ENCODE peak calls at places on chromosomes 1 and 21, in eight cellular contexts. One of them, this sample, is unnamed.
A peak's percentile ranks its signal among the peaks of the same experiment; 100 is the strongest.

GRCh38 chr1:58922302-58923089 is 138.6 kb upstream of the JUN start:
- DNase-seq in tibial nerve: peak; percentile 38
- DNase-seq in transverse colon: peak; percentile 90
- DNase-seq in uterus: peak; percentile 65
- DNase-seq in Peyer's patch: peak; percentile 46
- DNase-seq in body of pancreas: peak; percentile 76
- DNase-seq in thyroid gland: peak; percentile 97
- DNase-seq in stomach: peak; percentile 81
- DNase-seq in this sample: peak; percentile 62

GRCh38 chr1:206769331-206769731 is 1.2 kb upstream of the IL19 start:
- DNase-seq in transverse colon: peak; percentile 35
- DNase-seq in Peyer's patch: peak; percentile 67
- DNase-seq in tibial nerve: no peak
- DNase-seq in body of pancreas: peak; percentile 29
- DNase-seq in thyroid gland: no peak
- DNase-seq in uterus: no peak
- DNase-seq in stomach: peak; percentile 34
- DNase-seq in this sample: no peak

GRCh38 chr21:38388684-38389676 is 109.3 kb downstream of the ERG start:
- DNase-seq in body of pancreas: no peak
- DNase-seq in tibial nerve: no peak
- DNase-seq in stomach: no peak
- DNase-seq in thyroid gland: no peak
- DNase-seq in uterus: no peak
- DNase-seq in transverse colon: no peak
- DNase-seq in Peyer's patch: no peak
- DNase-seq in this sample: no peak

GRCh38 chr1:235999259-235999925 is 65.5 kb downstream of the NID1 start:
- DNase-seq in body of pancreas: no peak
- DNase-seq in thyroid gland: no peak
- DNase-seq in tibial nerve: no peak
- DNase-seq in Peyer's patch: no peak
- DNase-seq in transverse colon: no peak
- DNase-seq in uterus: peak; percentile 15
- DNase-seq in stomach: no peak
- DNase-seq in this sample: no peak

GRCh38 chr1:229582715-229583114 is 24.2 kb upstream of the ABCB10 start:
- DNase-seq in tibial nerve: no peak
- DNase-seq in thyroid gland: no peak
- DNase-seq in stomach: no peak
- DNase-seq in body of pancreas: no peak
- DNase-seq in uterus: no peak
- DNase-seq in Peyer's patch: no peak
- DNase-seq in transverse colon: no peak
- DNase-seq in this sample: no peak

GRCh38 chr1:227786673-227787512 is 28.6 kb upstream of the PRSS38 start:
- DNase-seq in transverse colon: peak; percentile 43
- DNase-seq in uterus: no peak
- DNase-seq in Peyer's patch: no peak
- DNase-seq in tibial nerve: peak; percentile 12
- DNase-seq in thyroid gland: peak; percentile 39
- DNase-seq in stomach: peak; percentile 31
- DNase-seq in body of pancreas: peak; percentile 48
- DNase-seq in this sample: peak; percentile 46

GRCh38 chr1:87134061-87134460 is 194.6 kb upstream of the LMO4 start:
- DNase-seq in transverse colon: no peak
- DNase-seq in thyroid gland: no peak
- DNase-seq in uterus: no peak
- DNase-seq in Peyer's patch: no peak
- DNase-seq in body of pancreas: no peak
- DNase-seq in tibial nerve: no peak
- DNase-seq in stomach: no peak
- DNase-seq in this sample: no peak

GRCh38 chr1:17207966-17208418 is 3.1 kb downstream of the PADI1 start:
- DNase-seq in stomach: no peak
- DNase-seq in thyroid gland: no peak
- DNase-seq in tibial nerve: no peak
- DNase-seq in Peyer's patch: no peak
- DNase-seq in uterus: no peak
- DNase-seq in body of pancreas: no peak
- DNase-seq in transverse colon: no peak
- DNase-seq in this sample: no peak

GRCh38 chr1:2230781-2231666 is 2.9 kb downstream of the SKI start:
- DNase-seq in uterus: peak; percentile 55
- DNase-seq in tibial nerve: no peak
- DNase-seq in Peyer's patch: peak; percentile 71
- DNase-seq in body of pancreas: no peak
- DNase-seq in transverse colon: peak; percentile 55
- DNase-seq in stomach: no peak
- DNase-seq in thyroid gland: no peak
- DNase-seq in this sample: no peak

GRCh38 chr1:233409540-233409939 is 82.0 kb downstream of the MAP3K21 start:
- DNase-seq in Peyer's patch: no peak
- DNase-seq in transverse colon: no peak
- DNase-seq in stomach: no peak
- DNase-seq in uterus: no peak
- DNase-seq in thyroid gland: no peak
- DNase-seq in tibial nerve: no peak
- DNase-seq in body of pancreas: no peak
- DNase-seq in this sample: no peak

GRCh38 chr21:44900559-44901251 is 20.0 kb downstream of the ITGB2 start:
- DNase-seq in Peyer's patch: no peak
- DNase-seq in thyroid gland: no peak
- DNase-seq in uterus: no peak
- DNase-seq in body of pancreas: no peak
- DNase-seq in stomach: no peak
- DNase-seq in tibial nerve: no peak
- DNase-seq in transverse colon: no peak
- DNase-seq in this sample: peak; percentile 14

GRCh38 chr1:247358920-247359319 is 27.3 kb upstream of the ZNF496 start:
- DNase-seq in stomach: no peak
- DNase-seq in uterus: no peak
- DNase-seq in body of pancreas: no peak
- DNase-seq in Peyer's patch: no peak
- DNase-seq in transverse colon: peak; percentile 15
- DNase-seq in tibial nerve: no peak
- DNase-seq in thyroid gland: no peak
- DNase-seq in this sample: no peak

GRCh38 chr1:64199154-64199553 is 4.3 kb upstream of the UBE2U start:
- DNase-seq in stomach: no peak
- DNase-seq in tibial nerve: no peak
- DNase-seq in Peyer's patch: no peak
- DNase-seq in body of pancreas: no peak
- DNase-seq in transverse colon: no peak
- DNase-seq in uterus: no peak
- DNase-seq in thyroid gland: no peak
- DNase-seq in this sample: no peak

GRCh38 chr1:156081174-156082110 is 823 bp downstream of the MEX3A start:
- DNase-seq in thyroid gland: no peak
- DNase-seq in stomach: no peak
- DNase-seq in tibial nerve: no peak
- DNase-seq in uterus: no peak
- DNase-seq in body of pancreas: no peak
- DNase-seq in Peyer's patch: no peak
- DNase-seq in transverse colon: no peak
- DNase-seq in this sample: no peak

GRCh38 chr1:156629825-156630449 is 10.7 kb downstream of the HAPLN2 start:
- DNase-seq in uterus: no peak
- DNase-seq in stomach: no peak
- DNase-seq in thyroid gland: no peak
- DNase-seq in transverse colon: no peak
- DNase-seq in body of pancreas: no peak
- DNase-seq in Peyer's patch: no peak
- DNase-seq in tibial nerve: no peak
- DNase-seq in this sample: no peak

GRCh38 chr1:110482662-110483307 is 31.8 kb downstream of the PROK1 start:
- DNase-seq in body of pancreas: no peak
- DNase-seq in Peyer's patch: no peak
- DNase-seq in tibial nerve: no peak
- DNase-seq in transverse colon: no peak
- DNase-seq in uterus: no peak
- DNase-seq in thyroid gland: no peak
- DNase-seq in stomach: no peak
- DNase-seq in this sample: no peak

GRCh38 chr1:27630859-27631491 is 4.0 kb downstream of the FGR start:
- DNase-seq in transverse colon: no peak
- DNase-seq in Peyer's patch: peak; percentile 54
- DNase-seq in body of pancreas: no peak
- DNase-seq in tibial nerve: no peak
- DNase-seq in thyroid gland: peak; percentile 23
- DNase-seq in stomach: no peak
- DNase-seq in uterus: peak; percentile 73
- DNase-seq in this sample: no peak

GRCh38 chr1:52296345-52296744 is 69.7 kb downstream of the CC2D1B start:
- DNase-seq in tibial nerve: no peak
- DNase-seq in transverse colon: no peak
- DNase-seq in body of pancreas: no peak
- DNase-seq in thyroid gland: no peak
- DNase-seq in Peyer's patch: no peak
- DNase-seq in stomach: no peak
- DNase-seq in uterus: no peak
- DNase-seq in this sample: no peak

GRCh38 chr1:35190784-35191183 is 2.2 kb downstream of the SFPQ start:
- DNase-seq in thyroid gland: no peak
- DNase-seq in body of pancreas: no peak
- DNase-seq in uterus: no peak
- DNase-seq in tibial nerve: no peak
- DNase-seq in transverse colon: no peak
- DNase-seq in stomach: no peak
- DNase-seq in Peyer's patch: no peak
- DNase-seq in this sample: no peak
- TF ChIP-seq POLR2A in thyroid gland: no peak
- TF ChIP-seq POLR2A in body of pancreas: no peak
- TF ChIP-seq POLR2A in uterus: no peak
- TF ChIP-seq POLR2A in tibial nerve: no peak
- TF ChIP-seq POLR2A in transverse colon: no peak
- TF ChIP-seq POLR2A in stomach: no peak
- TF ChIP-seq POLR2A in Peyer's patch: no peak
- TF ChIP-seq POLR2A in this sample: no peak

DNA sequence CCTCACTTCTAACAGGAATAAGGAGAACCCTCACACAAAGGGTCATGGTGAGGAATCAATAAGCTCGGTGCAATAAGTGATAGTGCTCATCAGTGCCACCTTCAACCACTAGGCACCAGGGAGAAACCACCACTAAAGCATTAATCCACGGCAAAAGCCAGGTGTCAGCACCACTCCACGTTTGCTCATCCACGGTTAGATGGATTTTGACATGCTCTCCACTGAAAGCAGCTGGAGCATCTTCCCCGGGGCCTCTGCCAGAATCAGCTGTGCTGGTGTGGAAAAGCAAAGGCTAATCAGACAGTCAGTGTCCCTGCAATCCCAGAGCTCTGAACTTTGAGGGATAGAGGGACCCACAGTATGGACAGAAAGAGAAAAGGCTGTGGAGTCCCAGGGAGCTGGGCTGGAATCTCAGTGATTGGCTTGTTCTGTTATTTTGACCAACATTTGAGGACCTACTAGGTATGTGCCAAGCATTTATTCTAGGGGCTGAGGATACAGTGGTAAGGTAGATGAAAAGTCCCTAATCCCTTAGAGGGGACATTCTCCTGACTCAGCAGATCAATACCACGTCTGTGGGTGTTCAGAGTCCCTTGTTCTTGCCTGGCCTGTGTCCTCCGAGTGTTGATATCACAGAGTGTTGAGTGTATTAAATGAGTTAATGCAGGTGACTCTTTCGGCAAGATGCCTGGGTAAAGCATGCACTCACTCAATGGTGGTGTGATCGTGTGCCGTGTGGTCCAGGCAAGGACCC is 41.3 kb downstream of the FHAD1 start:
- DNase-seq in Peyer's patch: no peak
- DNase-seq in body of pancreas: no peak
- DNase-seq in transverse colon: no peak
- DNase-seq in tibial nerve: no peak
- DNase-seq in stomach: no peak
- DNase-seq in thyroid gland: no peak
- DNase-seq in uterus: no peak
- DNase-seq in this sample: no peak
- TF ChIP-seq POLR2A in Peyer's patch: no peak
- TF ChIP-seq POLR2A in body of pancreas: no peak
- TF ChIP-seq POLR2A in transverse colon: no peak
- TF ChIP-seq POLR2A in tibial nerve: no peak
- TF ChIP-seq POLR2A in stomach: no peak
- TF ChIP-seq POLR2A in thyroid gland: no peak
- TF ChIP-seq POLR2A in uterus: no peak
- TF ChIP-seq POLR2A in this sample: no peak

GRCh38 chr21:15064576-15065380 is at the start of gene NRIP1:
- DNase-seq in thyroid gland: peak; percentile 88
- DNase-seq in Peyer's patch: peak; percentile 83
- DNase-seq in stomach: peak; percentile 92
- DNase-seq in uterus: peak; percentile 90
- DNase-seq in body of pancreas: peak; percentile 93
- DNase-seq in transverse colon: peak; percentile 93
- DNase-seq in tibial nerve: peak; percentile 76
- DNase-seq in this sample: peak; percentile 95
- TF ChIP-seq POLR2A in thyroid gland: peak; percentile 78
- TF ChIP-seq POLR2A in Peyer's patch: peak; percentile 95
- TF ChIP-seq POLR2A in stomach: no peak
- TF ChIP-seq POLR2A in uterus: peak; percentile 95
- TF ChIP-seq POLR2A in body of pancreas: peak; percentile 76
- TF ChIP-seq POLR2A in transverse colon: peak; percentile 83
- TF ChIP-seq POLR2A in tibial nerve: peak; percentile 89
- TF ChIP-seq POLR2A in this sample: peak; percentile 97

GRCh38 chr1:16085521-16085920 is 12.1 kb upstream of the FAM131C start:
- DNase-seq in stomach: no peak
- DNase-seq in body of pancreas: no peak
- DNase-seq in transverse colon: no peak
- DNase-seq in tibial nerve: no peak
- DNase-seq in Peyer's patch: no peak
- DNase-seq in uterus: no peak
- DNase-seq in thyroid gland: no peak
- DNase-seq in this sample: no peak

GRCh38 chr1:16088351-16088911 is 15.0 kb upstream of the FAM131C start:
- DNase-seq in Peyer's patch: no peak
- DNase-seq in thyroid gland: no peak
- DNase-seq in body of pancreas: no peak
- DNase-seq in transverse colon: no peak
- DNase-seq in uterus: no peak
- DNase-seq in tibial nerve: no peak
- DNase-seq in stomach: no peak
- DNase-seq in this sample: no peak

GRCh38 chr1:16088996-16089395 is 15.5 kb upstream of the FAM131C start:
- DNase-seq in uterus: no peak
- DNase-seq in thyroid gland: no peak
- DNase-seq in Peyer's patch: no peak
- DNase-seq in body of pancreas: no peak
- DNase-seq in stomach: no peak
- DNase-seq in transverse colon: no peak
- DNase-seq in tibial nerve: no peak
- DNase-seq in this sample: no peak

GRCh38 chr1:16090076-16090826 is 16.8 kb upstream of the FAM131C start:
- DNase-seq in uterus: no peak
- DNase-seq in thyroid gland: no peak
- DNase-seq in Peyer's patch: no peak
- DNase-seq in transverse colon: no peak
- DNase-seq in tibial nerve: no peak
- DNase-seq in body of pancreas: no peak
- DNase-seq in stomach: no peak
- DNase-seq in this sample: no peak

GRCh38 chr1:16087733-16088132 is 14.3 kb upstream of the FAM131C start:
- DNase-seq in thyroid gland: no peak
- DNase-seq in Peyer's patch: no peak
- DNase-seq in uterus: no peak
- DNase-seq in stomach: no peak
- DNase-seq in tibial nerve: no peak
- DNase-seq in transverse colon: no peak
- DNase-seq in body of pancreas: no peak
- DNase-seq in this sample: no peak
- TF ChIP-seq POLR2A in thyroid gland: no peak
- TF ChIP-seq POLR2A in Peyer's patch: no peak
- TF ChIP-seq POLR2A in uterus: no peak
- TF ChIP-seq POLR2A in stomach: no peak
- TF ChIP-seq POLR2A in tibial nerve: no peak
- TF ChIP-seq POLR2A in transverse colon: no peak
- TF ChIP-seq POLR2A in body of pancreas: no peak
- TF ChIP-seq POLR2A in this sample: no peak